ENCODE peak calls at places on chromosomes 4 and X, in six cellular contexts. One of them, this sample, is unnamed.

GRCh38 chrX:119654112-119654531 is 38.8 kb downstream of the SEPTIN6 start:
- DNase-seq in endothelial cell: no peak
- DNase-seq in EL: no peak
- DNase-seq in stomach: no peak
- DNase-seq in body of pancreas: peak
- DNase-seq in activated effector memory CD4-positive, alpha-beta T cell treated with anti-CD3 and anti-CD28 coated beads, Interleukin-2, amount 50 U/mL, for 16 hours: peak
- DNase-seq in this sample: peak

GRCh38 chr4:118927976-118928375 is 39.3 kb downstream of the SYNPO2 start:
- DNase-seq in endothelial cell: no peak
- DNase-seq in EL: no peak
- DNase-seq in stomach: peak
- DNase-seq in body of pancreas: peak
- DNase-seq in activated effector memory CD4-positive, alpha-beta T cell treated with anti-CD3 and anti-CD28 coated beads, Interleukin-2, amount 50 U/mL, for 16 hours: no peak
- DNase-seq in this sample: no peak

GRCh38 chrX:84165716-84166115 is 22.3 kb downstream of the RPS6KA6 start:
- DNase-seq in endothelial cell: no peak
- DNase-seq in EL: no peak
- DNase-seq in stomach: no peak
- DNase-seq in body of pancreas: no peak
- DNase-seq in activated effector memory CD4-positive, alpha-beta T cell treated with anti-CD3 and anti-CD28 coated beads, Interleukin-2, amount 50 U/mL, for 16 hours: no peak
- DNase-seq in this sample: no peak

GRCh38 chr4:85681194-85681803 is 206.3 kb downstream of the ARHGAP24 start:
- DNase-seq in endothelial cell: no peak
- DNase-seq in EL: peak
- DNase-seq in stomach: no peak
- DNase-seq in body of pancreas: peak
- DNase-seq in activated effector memory CD4-positive, alpha-beta T cell treated with anti-CD3 and anti-CD28 coated beads, Interleukin-2, amount 50 U/mL, for 16 hours: no peak
- DNase-seq in this sample: no peak

GRCh38 chr4:8855781-8856245 is 15.8 kb downstream of the HMX1 start:
- DNase-seq in endothelial cell: no peak
- DNase-seq in EL: no peak
- DNase-seq in stomach: no peak
- DNase-seq in body of pancreas: no peak
- DNase-seq in activated effector memory CD4-positive, alpha-beta T cell treated with anti-CD3 and anti-CD28 coated beads, Interleukin-2, amount 50 U/mL, for 16 hours: no peak
- DNase-seq in this sample: peak

GRCh38 chr4:108172231-108172779 is 3.6 kb upstream of the LEF1 start:
- DNase-seq in endothelial cell: peak
- DNase-seq in EL: peak
- DNase-seq in stomach: no peak
- DNase-seq in body of pancreas: no peak
- DNase-seq in activated effector memory CD4-positive, alpha-beta T cell treated with anti-CD3 and anti-CD28 coated beads, Interleukin-2, amount 50 U/mL, for 16 hours: peak
- DNase-seq in this sample: peak

GRCh38 chr4:3409571-3410091 is 32.1 kb upstream of the HGFAC start:
- DNase-seq in endothelial cell: no peak
- DNase-seq in EL: no peak
- DNase-seq in stomach: no peak
- DNase-seq in body of pancreas: no peak
- DNase-seq in activated effector memory CD4-positive, alpha-beta T cell treated with anti-CD3 and anti-CD28 coated beads, Interleukin-2, amount 50 U/mL, for 16 hours: peak
- DNase-seq in this sample: no peak

GRCh38 chrX:16870861-16871584 is 861 bp upstream of the RBBP7 start:
- DNase-seq in endothelial cell: peak
- DNase-seq in EL: peak
- DNase-seq in stomach: peak
- DNase-seq in body of pancreas: peak
- DNase-seq in activated effector memory CD4-positive, alpha-beta T cell treated with anti-CD3 and anti-CD28 coated beads, Interleukin-2, amount 50 U/mL, for 16 hours: no peak
- DNase-seq in this sample: peak

GRCh38 chr4:1171306-1172227 is 816 bp downstream of the SPON2 start:
- DNase-seq in endothelial cell: no peak
- DNase-seq in EL: no peak
- DNase-seq in stomach: no peak
- DNase-seq in body of pancreas: no peak
- DNase-seq in activated effector memory CD4-positive, alpha-beta T cell treated with anti-CD3 and anti-CD28 coated beads, Interleukin-2, amount 50 U/mL, for 16 hours: peak
- DNase-seq in this sample: peak

GRCh38 chr4:185874516-185875230 is 62.7 kb upstream of the SORBS2 start:
- DNase-seq in endothelial cell: no peak
- DNase-seq in EL: peak
- DNase-seq in stomach: no peak
- DNase-seq in body of pancreas: peak
- DNase-seq in activated effector memory CD4-positive, alpha-beta T cell treated with anti-CD3 and anti-CD28 coated beads, Interleukin-2, amount 50 U/mL, for 16 hours: no peak
- DNase-seq in this sample: no peak

GRCh38 chrX:2872937-2873336 is 44.2 kb downstream of the GYG2 start:
- DNase-seq in endothelial cell: no peak
- DNase-seq in EL: no peak
- DNase-seq in stomach: no peak
- DNase-seq in body of pancreas: no peak
- DNase-seq in activated effector memory CD4-positive, alpha-beta T cell treated with anti-CD3 and anti-CD28 coated beads, Interleukin-2, amount 50 U/mL, for 16 hours: no peak
- DNase-seq in this sample: no peak

GRCh38 chr4:139020384-139020783 is 4.8 kb downstream of the NOCT start:
- DNase-seq in endothelial cell: no peak
- DNase-seq in EL: no peak
- DNase-seq in stomach: no peak
- DNase-seq in body of pancreas: no peak
- DNase-seq in activated effector memory CD4-positive, alpha-beta T cell treated with anti-CD3 and anti-CD28 coated beads, Interleukin-2, amount 50 U/mL, for 16 hours: no peak
- DNase-seq in this sample: peak

GRCh38 chr4:96472103-96472867 is 632.4 kb downstream of the PDHA2 start:
- DNase-seq in endothelial cell: no peak
- DNase-seq in EL: no peak
- DNase-seq in stomach: no peak
- DNase-seq in body of pancreas: no peak
- DNase-seq in activated effector memory CD4-positive, alpha-beta T cell treated with anti-CD3 and anti-CD28 coated beads, Interleukin-2, amount 50 U/mL, for 16 hours: no peak
- DNase-seq in this sample: no peak

GRCh38 chr4:8171941-8172924 is 13.6 kb upstream of the ABLIM2 start:
- DNase-seq in endothelial cell: no peak
- DNase-seq in EL: no peak
- DNase-seq in stomach: no peak
- DNase-seq in body of pancreas: no peak
- DNase-seq in activated effector memory CD4-positive, alpha-beta T cell treated with anti-CD3 and anti-CD28 coated beads, Interleukin-2, amount 50 U/mL, for 16 hours: peak
- DNase-seq in this sample: no peak

GRCh38 chrX:134949271-134949670 is 41.5 kb upstream of the SMIM10 start:
- DNase-seq in endothelial cell: no peak
- DNase-seq in EL: peak
- DNase-seq in stomach: no peak
- DNase-seq in body of pancreas: no peak
- DNase-seq in activated effector memory CD4-positive, alpha-beta T cell treated with anti-CD3 and anti-CD28 coated beads, Interleukin-2, amount 50 U/mL, for 16 hours: no peak
- DNase-seq in this sample: no peak

GRCh38 chr4:46886711-46887110 is 22.3 kb downstream of the COX7B2 start:
- DNase-seq in endothelial cell: no peak
- DNase-seq in EL: peak
- DNase-seq in stomach: no peak
- DNase-seq in body of pancreas: no peak
- DNase-seq in activated effector memory CD4-positive, alpha-beta T cell treated with anti-CD3 and anti-CD28 coated beads, Interleukin-2, amount 50 U/mL, for 16 hours: no peak
- DNase-seq in this sample: no peak

GRCh38 chrX:106611682-106612402 is at the start of gene RADX:
- DNase-seq in endothelial cell: peak
- DNase-seq in EL: peak
- DNase-seq in stomach: peak
- DNase-seq in body of pancreas: peak
- DNase-seq in activated effector memory CD4-positive, alpha-beta T cell treated with anti-CD3 and anti-CD28 coated beads, Interleukin-2, amount 50 U/mL, for 16 hours: peak
- DNase-seq in this sample: peak

GRCh38 chr4:82797591-82798081 is 960 bp downstream of the SCD5 start:
- DNase-seq in endothelial cell: no peak
- DNase-seq in EL: peak
- DNase-seq in stomach: no peak
- DNase-seq in body of pancreas: no peak
- DNase-seq in activated effector memory CD4-positive, alpha-beta T cell treated with anti-CD3 and anti-CD28 coated beads, Interleukin-2, amount 50 U/mL, for 16 hours: peak
- DNase-seq in this sample: peak

GRCh38 chrX:65607070-65607742 is 60.2 kb upstream of the MSN start:
- DNase-seq in endothelial cell: no peak
- DNase-seq in EL: peak
- DNase-seq in stomach: no peak
- DNase-seq in body of pancreas: no peak
- DNase-seq in activated effector memory CD4-positive, alpha-beta T cell treated with anti-CD3 and anti-CD28 coated beads, Interleukin-2, amount 50 U/mL, for 16 hours: no peak
- DNase-seq in this sample: no peak

GRCh38 chr4:155811171-155811570 is 52.4 kb downstream of the GUCY1B1 start:
- DNase-seq in endothelial cell: no peak
- DNase-seq in EL: no peak
- DNase-seq in stomach: no peak
- DNase-seq in body of pancreas: no peak
- DNase-seq in activated effector memory CD4-positive, alpha-beta T cell treated with anti-CD3 and anti-CD28 coated beads, Interleukin-2, amount 50 U/mL, for 16 hours: no peak
- DNase-seq in this sample: no peak

GRCh38 chr4:142202404-142203332 is 566.3 kb downstream of the IL15 start:
- DNase-seq in endothelial cell: no peak
- DNase-seq in EL: no peak
- DNase-seq in stomach: no peak
- DNase-seq in body of pancreas: no peak
- DNase-seq in activated effector memory CD4-positive, alpha-beta T cell treated with anti-CD3 and anti-CD28 coated beads, Interleukin-2, amount 50 U/mL, for 16 hours: no peak
- DNase-seq in this sample: peak

GRCh38 chr4:134668237-134668636 is 466.6 kb upstream of the PABPC4L start:
- DNase-seq in endothelial cell: no peak
- DNase-seq in EL: peak
- DNase-seq in stomach: peak
- DNase-seq in body of pancreas: no peak
- DNase-seq in activated effector memory CD4-positive, alpha-beta T cell treated with anti-CD3 and anti-CD28 coated beads, Interleukin-2, amount 50 U/mL, for 16 hours: no peak
- DNase-seq in this sample: no peak

GRCh38 chr4:41579556-41579955 is 41.6 kb downstream of the LIMCH1 start:
- DNase-seq in endothelial cell: no peak
- DNase-seq in EL: no peak
- DNase-seq in stomach: no peak
- DNase-seq in body of pancreas: no peak
- DNase-seq in activated effector memory CD4-positive, alpha-beta T cell treated with anti-CD3 and anti-CD28 coated beads, Interleukin-2, amount 50 U/mL, for 16 hours: no peak
- DNase-seq in this sample: no peak

GRCh38 chrX:43317378-43317777 is 338.7 kb upstream of the MAOA start:
- DNase-seq in endothelial cell: no peak
- DNase-seq in EL: no peak
- DNase-seq in stomach: no peak
- DNase-seq in body of pancreas: no peak
- DNase-seq in activated effector memory CD4-positive, alpha-beta T cell treated with anti-CD3 and anti-CD28 coated beads, Interleukin-2, amount 50 U/mL, for 16 hours: no peak
- DNase-seq in this sample: no peak

GRCh38 chrX:12972239-12972638 is 2.7 kb upstream of the TMSB4X start:
- DNase-seq in endothelial cell: no peak
- DNase-seq in EL: no peak
- DNase-seq in stomach: no peak
- DNase-seq in body of pancreas: no peak
- DNase-seq in activated effector memory CD4-positive, alpha-beta T cell treated with anti-CD3 and anti-CD28 coated beads, Interleukin-2, amount 50 U/mL, for 16 hours: no peak
- DNase-seq in this sample: no peak

GRCh38 chrX:40245411-40246140 is 147.8 kb upstream of the BCOR start:
- DNase-seq in endothelial cell: no peak
- DNase-seq in EL: peak
- DNase-seq in stomach: no peak
- DNase-seq in body of pancreas: no peak
- DNase-seq in activated effector memory CD4-positive, alpha-beta T cell treated with anti-CD3 and anti-CD28 coated beads, Interleukin-2, amount 50 U/mL, for 16 hours: no peak
- DNase-seq in this sample: no peak

GRCh38 chr4:154559141-154559841 is 3.5 kb upstream of the FGB start:
- DNase-seq in endothelial cell: peak
- DNase-seq in EL: peak
- DNase-seq in stomach: no peak
- DNase-seq in body of pancreas: peak
- DNase-seq in activated effector memory CD4-positive, alpha-beta T cell treated with anti-CD3 and anti-CD28 coated beads, Interleukin-2, amount 50 U/mL, for 16 hours: no peak
- DNase-seq in this sample: peak

GRCh38 chr4:122803788-122804208 is 22.8 kb upstream of the FGF2 start:
- DNase-seq in endothelial cell: peak
- DNase-seq in EL: no peak
- DNase-seq in stomach: no peak
- DNase-seq in body of pancreas: no peak
- DNase-seq in activated effector memory CD4-positive, alpha-beta T cell treated with anti-CD3 and anti-CD28 coated beads, Interleukin-2, amount 50 U/mL, for 16 hours: no peak
- DNase-seq in this sample: no peak

GRCh38 chr4:148355442-148356123 is 86.6 kb downstream of the NR3C2 start:
- DNase-seq in endothelial cell: no peak
- DNase-seq in EL: no peak
- DNase-seq in stomach: no peak
- DNase-seq in body of pancreas: no peak
- DNase-seq in activated effector memory CD4-positive, alpha-beta T cell treated with anti-CD3 and anti-CD28 coated beads, Interleukin-2, amount 50 U/mL, for 16 hours: no peak
- DNase-seq in this sample: no peak

GRCh38 chrX:40570346-40571093 is 10.2 kb upstream of the ATP6AP2 start:
- DNase-seq in endothelial cell: no peak
- DNase-seq in EL: no peak
- DNase-seq in stomach: no peak
- DNase-seq in body of pancreas: peak
- DNase-seq in activated effector memory CD4-positive, alpha-beta T cell treated with anti-CD3 and anti-CD28 coated beads, Interleukin-2, amount 50 U/mL, for 16 hours: no peak
- DNase-seq in this sample: no peak

GRCh38 chr4:6856391-6856790 is 53.2 kb upstream of the TBC1D14 start:
- DNase-seq in endothelial cell: no peak
- DNase-seq in EL: no peak
- DNase-seq in stomach: no peak
- DNase-seq in body of pancreas: no peak
- DNase-seq in activated effector memory CD4-positive, alpha-beta T cell treated with anti-CD3 and anti-CD28 coated beads, Interleukin-2, amount 50 U/mL, for 16 hours: no peak
- DNase-seq in this sample: no peak

GRCh38 chr4:186265683-186266648 is at the start of gene F11:
- DNase-seq in endothelial cell: no peak
- DNase-seq in EL: no peak
- DNase-seq in stomach: no peak
- DNase-seq in body of pancreas: peak
- DNase-seq in activated effector memory CD4-positive, alpha-beta T cell treated with anti-CD3 and anti-CD28 coated beads, Interleukin-2, amount 50 U/mL, for 16 hours: no peak
- DNase-seq in this sample: no peak

GRCh38 chrX:23908219-23909003 is 605 bp downstream of the CXorf58 start:
- DNase-seq in endothelial cell: peak
- DNase-seq in EL: no peak
- DNase-seq in stomach: no peak
- DNase-seq in body of pancreas: peak
- DNase-seq in activated effector memory CD4-positive, alpha-beta T cell treated with anti-CD3 and anti-CD28 coated beads, Interleukin-2, amount 50 U/mL, for 16 hours: no peak
- DNase-seq in this sample: no peak

GRCh38 chr4:169410839-169411770 is 140.3 kb upstream of the SH3RF1 start:
- DNase-seq in endothelial cell: peak
- DNase-seq in EL: peak
- DNase-seq in stomach: no peak
- DNase-seq in body of pancreas: peak
- DNase-seq in activated effector memory CD4-positive, alpha-beta T cell treated with anti-CD3 and anti-CD28 coated beads, Interleukin-2, amount 50 U/mL, for 16 hours: peak
- DNase-seq in this sample: peak

GRCh38 chr4:37835031-37835430 is 8.5 kb downstream of the PGM2 start:
- DNase-seq in endothelial cell: no peak
- DNase-seq in EL: no peak
- DNase-seq in stomach: no peak
- DNase-seq in body of pancreas: no peak
- DNase-seq in activated effector memory CD4-positive, alpha-beta T cell treated with anti-CD3 and anti-CD28 coated beads, Interleukin-2, amount 50 U/mL, for 16 hours: no peak
- DNase-seq in this sample: no peak

GRCh38 chr4:118682928-118683327 is 2.3 kb upstream of the METTL14 start:
- DNase-seq in endothelial cell: no peak
- DNase-seq in EL: peak
- DNase-seq in stomach: no peak
- DNase-seq in body of pancreas: no peak
- DNase-seq in activated effector memory CD4-positive, alpha-beta T cell treated with anti-CD3 and anti-CD28 coated beads, Interleukin-2, amount 50 U/mL, for 16 hours: no peak
- DNase-seq in this sample: peak

GRCh38 chr4:101055392-101055791 is 291.9 kb downstream of the PPP3CA start:
- DNase-seq in endothelial cell: no peak
- DNase-seq in EL: no peak
- DNase-seq in stomach: no peak
- DNase-seq in body of pancreas: no peak
- DNase-seq in activated effector memory CD4-positive, alpha-beta T cell treated with anti-CD3 and anti-CD28 coated beads, Interleukin-2, amount 50 U/mL, for 16 hours: no peak
- DNase-seq in this sample: no peak

GRCh38 chrX:38929966-38930421 is 128.7 kb downstream of the MID1IP1 start:
- DNase-seq in endothelial cell: no peak
- DNase-seq in EL: peak
- DNase-seq in stomach: no peak
- DNase-seq in body of pancreas: peak
- DNase-seq in activated effector memory CD4-positive, alpha-beta T cell treated with anti-CD3 and anti-CD28 coated beads, Interleukin-2, amount 50 U/mL, for 16 hours: no peak
- DNase-seq in this sample: no peak

GRCh38 chr4:5215321-5215720 is 164.0 kb downstream of the STK32B start:
- DNase-seq in endothelial cell: no peak
- DNase-seq in EL: no peak
- DNase-seq in stomach: no peak
- DNase-seq in body of pancreas: no peak
- DNase-seq in activated effector memory CD4-positive, alpha-beta T cell treated with anti-CD3 and anti-CD28 coated beads, Interleukin-2, amount 50 U/mL, for 16 hours: no peak
- DNase-seq in this sample: peak

This sample was measured in neural progenitor cell.